ENCODE peak calls at places on chromosomes 16 and 17, in four cellular contexts. S, I, A and Q are unnamed samples.

GRCh38 chr16:65833171-65833871 is 533.2 kb upstream of the CDH5 start:
- DNase-seq in S (no peak), I (no peak), A (no peak), Q (no peak)

GRCh38 chr17:48025904-48026502 is 11.6 kb downstream of the COPZ2 start:
- DNase-seq in S (no peak), I (no peak), A (no peak), Q (no peak)

GRCh38 chr16:77373726-77374125 is 61.1 kb downstream of the ADAMTS18 start:
- DNase-seq in S (no peak), I (no peak), A (no peak), Q (no peak)

GRCh38 chr16:3092501-3092991 is 6.5 kb downstream of the ZSCAN10 start:
- DNase-seq in S (no peak), I (no peak), A (no peak), Q (no peak)

GRCh38 chr16:10126686-10127085 is 55.5 kb downstream of the GRIN2A start:
- DNase-seq in S (no peak), I (no peak), A (no peak), Q (no peak)

GRCh38 chr17:74772071-74772470 is 4.1 kb downstream of the NAT9 start:
- DNase-seq in S (no peak), I (no peak), A (no peak), Q (no peak)

GRCh38 chr16:16036359-16036792 is 87.0 kb downstream of the ABCC1 start:
- DNase-seq in S (no peak), I (no peak), A (no peak), Q (no peak)

GRCh38 chr17:81510798-81511549 is 1.6 kb downstream of the ACTG1 start:
- DNase-seq in S (peak), I (no peak), A (no peak), Q (no peak)

GRCh38 chr16:19882641-19883040 is 2.0 kb downstream of the GPRC5B start:
- DNase-seq in S (no peak), I (no peak), A (no peak), Q (no peak)

GRCh38 chr16:30142672-30143346 is 19.8 kb upstream of the MAPK3 start:
- DNase-seq in S (no peak), I (no peak), A (no peak), Q (no peak)

GRCh38 chr17:41785876-41786226 is 660 bp downstream of the JUP start:
- DNase-seq in S (no peak), I (no peak), A (no peak), Q (peak)